ENCODE peak calls at places on chromosome 11, in eight cellular contexts. H is NCI-H345, P is HS-5, N is amniotic stem cell, A is mammary epithelial cell, E is T-helper 2 cell, X is hepatic stellate cell, B is smooth muscle cell of the brain vasculature. W is an unnamed sample.

GRCh38 chr11:70025308-70025707 is 52.8 kb upstream of the ANO1 start:
- DNase-seq in H (no peak), B (no peak), E (no peak), P (no peak), N (no peak), X (no peak), A (no peak), W (no peak)

GRCh38 chr11:22680628-22681027 is 14.2 kb downstream of the GAS2 start:
- DNase-seq in X (no peak), A (no peak), E (no peak), H (no peak), B (no peak), P (no peak), N (no peak), W (no peak)

GRCh38 chr11:2444301-2445106 is at the start of the genes KCNQ1 and TRPM5:
- DNase-seq in X (no peak), B (no peak), A (no peak), N (no peak), H (peak; percentile 74), E (peak; percentile 33), P (no peak), W (no peak)

GRCh38 chr11:75797116-75797515 is 17.9 kb upstream of the UVRAG start:
- DNase-seq in E (no peak), A (no peak), H (no peak), N (no peak), P (no peak), X (no peak), B (no peak), W (peak; percentile 45)

GRCh38 chr11:65921876-65922275 is 2.6 kb downstream of the DRAP1 start:
- DNase-seq in H (no peak), A (no peak), N (no peak), P (no peak), X (no peak), B (no peak), E (no peak), W (no peak)

GRCh38 chr11:12983331-12983730 is 25.8 kb upstream of the RASSF10 start:
- DNase-seq in H (no peak), B (no peak), P (no peak), A (no peak), N (no peak), X (no peak), E (no peak), W (no peak)

GRCh38 chr11:108561535-108561991 is 32.0 kb downstream of the EXPH5 start:
- DNase-seq in E (no peak), N (no peak), H (no peak), P (no peak), B (no peak), X (peak; percentile 12), A (no peak), W (no peak)

GRCh38 chr11:128884703-128885338 is 6.3 kb upstream of the KCNJ5 start:
- DNase-seq in P (no peak), X (peak; percentile 54), B (peak; percentile 46), H (peak; percentile 75), N (no peak), A (peak; percentile 60), E (peak; percentile 61), W (peak; percentile 81)

W was measured in epithelial cell of esophagus.